ENCODE peak calls at places on chromosomes 13 and 19, in nine cellular contexts. X is heart right ventricle, O is type B pancreatic cell, S is globus pallidus, U is fibroblast of villous mesenchyme, N is thoracic aorta, I is AG08396, D is progenitor cell of endocrine pancreas, B is HS-27A. R is an unnamed sample.

GRCh38 chr13:95300625-95301134 is 571 bp downstream of the ABCC4 start:
- DNase-seq in X (peak), O (peak), S (no peak), U (peak), N (no peak), I (peak), D (peak), B (no peak), R (peak)

GRCh38 chr13:94713556-94714182 is 1.3 kb upstream of the SOX21 start:
- DNase-seq in X (no peak), O (no peak), S (no peak), U (no peak), N (no peak), I (no peak), D (no peak), B (no peak), R (no peak)

GRCh38 chr19:44204772-44205171 is 7.6 kb upstream of the ZNF227 start:
- DNase-seq in X (no peak), O (no peak), S (no peak), U (no peak), N (no peak), I (no peak), D (no peak), B (no peak), R (no peak)

GRCh38 chr19:46218160-46218559 is 11.4 kb upstream of the IGFL1 start:
- DNase-seq in X (no peak), O (no peak), S (no peak), U (peak), N (no peak), I (no peak), D (peak), B (no peak), R (peak)

GRCh38 chr13:102703721-102704035 is 8.8 kb upstream of the METTL21C start:
- DNase-seq in X (no peak), O (no peak), S (no peak), U (no peak), N (no peak), I (no peak), D (no peak), B (no peak), R (no peak)

GRCh38 chr13:73996569-73996968 is 137.6 kb downstream of the KLF12 start:
- DNase-seq in X (no peak), O (no peak), S (no peak), U (no peak), N (no peak), I (no peak), D (no peak), B (no peak), R (no peak)

GRCh38 chr19:4596033-4596904 is 36.8 kb upstream of the SEMA6B start:
- DNase-seq in X (no peak), O (no peak), S (no peak), U (no peak), N (no peak), I (no peak), D (no peak), B (no peak), R (no peak)

GRCh38 chr13:60931858-60932546 is 483.6 kb downstream of the PCDH20 start:
- DNase-seq in X (no peak), O (no peak), S (no peak), U (no peak), N (no peak), I (no peak), D (no peak), B (no peak), R (no peak)

GRCh38 chr19:29855087-29855486 is 43.3 kb downstream of the CCNE1 start:
- DNase-seq in X (no peak), O (no peak), S (no peak), U (no peak), N (no peak), I (no peak), D (no peak), B (no peak), R (no peak)

GRCh38 chr19:13619203-13619632 is 112.9 kb upstream of the CACNA1A start:
- DNase-seq in X (no peak), O (no peak), S (no peak), U (peak), N (no peak), I (no peak), D (no peak), B (no peak), R (no peak)

GRCh38 chr19:3275068-3275582 is 50.7 kb downstream of the CELF5 start:
- DNase-seq in X (no peak), O (no peak), S (no peak), U (peak), N (no peak), I (peak), D (peak), B (no peak), R (peak)

GRCh38 chr13:113399755-113400149 is 35.8 kb upstream of the GRTP1 start:
- DNase-seq in X (no peak), O (no peak), S (no peak), U (no peak), N (no peak), I (no peak), D (no peak), B (no peak), R (no peak)

GRCh38 chr13:30364133-30364532 is 56.8 kb upstream of the KATNAL1 start:
- DNase-seq in X (no peak), O (no peak), S (no peak), U (peak), N (no peak), I (no peak), D (no peak), B (no peak), R (no peak)

GRCh38 chr19:48321372-48321621 is 4.1 kb upstream of the EMP3 start:
- DNase-seq in X (peak), O (peak), S (peak), U (peak), N (peak), I (peak), D (peak), B (peak), R (peak)

R was measured in choroid plexus epithelial cell.